ENCODE peak calls at places on chromosomes 3 and 15, in four cellular contexts. J, W, N and O are unnamed samples.

GRCh38 chr15:50228866-50229265 is 36.7 kb downstream of the HDC start:
- DNase-seq in J (no peak), W (no peak), N (no peak), O (no peak)

GRCh38 chr3:56467108-56467507 is 1.2 kb downstream of the ERC2 start:
- DNase-seq in J (peak), W (peak), N (peak), O (peak)

GRCh38 chr3:119497824-119498187 is 541 bp upstream of the TIMMDC1 start:
- DNase-seq in J (peak), W (no peak), N (peak), O (peak)

GRCh38 chr15:60970246-60971170 is 258.6 kb downstream of the RORA start:
- DNase-seq in J (peak), W (no peak), N (no peak), O (no peak)

GRCh38 chr3:8981296-8981695 is 18.0 kb upstream of the RAD18 start:
- DNase-seq in J (no peak), W (no peak), N (no peak), O (no peak)

GRCh38 chr15:29900237-29901189 is 78.2 kb upstream of the TJP1 start:
- DNase-seq in J (no peak), W (no peak), N (no peak), O (no peak)

GRCh38 chr3:77161098-77161497 is 121.2 kb downstream of the ROBO2 start:
- DNase-seq in J (no peak), W (no peak), N (no peak), O (no peak)

GRCh38 chr3:154050216-154050615 is 71.0 kb upstream of the ARHGEF26 start:
- DNase-seq in J (no peak), W (no peak), N (no peak), O (no peak)

GRCh38 chr15:70050970-70051369 is 46.7 kb downstream of the TLE3 start:
- DNase-seq in J (no peak), W (no peak), N (no peak), O (no peak)

GRCh38 chr3:4314688-4315087 is 11.5 kb downstream of the SETMAR start:
- DNase-seq in J (peak), W (no peak), N (no peak), O (peak)

GRCh38 chr15:89912674-89913396 is at the start of gene ARPIN:
- DNase-seq in J (peak), W (no peak), N (no peak), O (peak)

GRCh38 chr3:116939091-116939490 is 229.5 kb downstream of the TUSC7 start:
- DNase-seq in J (no peak), W (no peak), N (no peak), O (no peak)

GRCh38 chr3:136545664-136546266 is 206.4 kb downstream of the STAG1 start:
- DNase-seq in J (peak), W (no peak), N (no peak), O (peak)

GRCh38 chr15:55742498-55742926 is 440 bp downstream of the PRTG start:
- DNase-seq in J (peak), W (no peak), N (peak), O (peak)

GRCh38 chr3:192122832-192123594 is 604.3 kb downstream of the FGF12 start:
- DNase-seq in J (peak), W (no peak), N (no peak), O (no peak)

GRCh38 chr3:67048067-67048715 is 50.1 kb downstream of the KBTBD8 start:
- DNase-seq in J (no peak), W (no peak), N (peak), O (no peak)

GRCh38 chr3:13627681-13628080 is 78.8 kb downstream of the FBLN2 start:
- DNase-seq in J (no peak), W (no peak), N (no peak), O (no peak)

GRCh38 chr3:65967376-65967775 is 71.3 kb downstream of the MAGI1 start:
- DNase-seq in J (no peak), W (no peak), N (no peak), O (no peak)

GRCh38 chr15:40754574-40754882 is 526 bp downstream of the RMDN3 start:
- DNase-seq in J (peak), W (no peak), N (no peak), O (no peak)